ENCODE peak calls at places on chromosomes 3 and 15, in six cellular contexts. One of them, this sample, is unnamed.

GRCh38 chr15:29115093-29115991 is 154.3 kb downstream of the NSMCE3 start:
- DNase-seq in activated T-helper 1 cell treated with Interleukin-2 at 50 U/mL for 16 hours: no peak
- DNase-seq in stimulated activated naive CD8-positive, alpha-beta T cell treated with anti-CD3 and anti-CD28 coated beads, Interleukin-15, Interleukin-2, amounts not matched to agents 100 U/mL and 50 U/mL, for 24 hours: peak
- DNase-seq in EL: no peak
- DNase-seq in RCC 7860: no peak
- DNase-seq in naive thymus-derived CD8-positive, alpha-beta T cell: peak
- DNase-seq in this sample: no peak

GRCh38 chr15:27059610-27060202 is 88.7 kb downstream of the GABRG3 start:
- DNase-seq in activated T-helper 1 cell treated with Interleukin-2 at 50 U/mL for 16 hours: no peak
- DNase-seq in EL: peak
- DNase-seq in naive thymus-derived CD8-positive, alpha-beta T cell: no peak
- DNase-seq in stimulated activated naive CD8-positive, alpha-beta T cell treated with anti-CD3 and anti-CD28 coated beads, Interleukin-15, Interleukin-2, amounts not matched to agents 100 U/mL and 50 U/mL, for 24 hours: peak
- DNase-seq in RCC 7860: peak
- DNase-seq in this sample: peak

GRCh38 chr3:169666501-169667379 is 3.2 kb upstream of the MECOM start:
- DNase-seq in RCC 7860: no peak
- DNase-seq in naive thymus-derived CD8-positive, alpha-beta T cell: no peak
- DNase-seq in EL: no peak
- DNase-seq in activated T-helper 1 cell treated with Interleukin-2 at 50 U/mL for 16 hours: no peak
- DNase-seq in stimulated activated naive CD8-positive, alpha-beta T cell treated with anti-CD3 and anti-CD28 coated beads, Interleukin-15, Interleukin-2, amounts not matched to agents 100 U/mL and 50 U/mL, for 24 hours: no peak
- DNase-seq in this sample: no peak

GRCh38 chr3:159458010-159458409 is 530.6 kb upstream of the IL12A start:
- DNase-seq in stimulated activated naive CD8-positive, alpha-beta T cell treated with anti-CD3 and anti-CD28 coated beads, Interleukin-15, Interleukin-2, amounts not matched to agents 100 U/mL and 50 U/mL, for 24 hours: no peak
- DNase-seq in EL: peak
- DNase-seq in RCC 7860: peak
- DNase-seq in activated T-helper 1 cell treated with Interleukin-2 at 50 U/mL for 16 hours: no peak
- DNase-seq in naive thymus-derived CD8-positive, alpha-beta T cell: no peak
- DNase-seq in this sample: peak

GRCh38 chr3:73718326-73719110 is 93.8 kb upstream of the PDZRN3 start:
- DNase-seq in activated T-helper 1 cell treated with Interleukin-2 at 50 U/mL for 16 hours: no peak
- DNase-seq in stimulated activated naive CD8-positive, alpha-beta T cell treated with anti-CD3 and anti-CD28 coated beads, Interleukin-15, Interleukin-2, amounts not matched to agents 100 U/mL and 50 U/mL, for 24 hours: no peak
- DNase-seq in naive thymus-derived CD8-positive, alpha-beta T cell: no peak
- DNase-seq in EL: peak
- DNase-seq in RCC 7860: no peak
- DNase-seq in this sample: peak

GRCh38 chr3:136604961-136605360 is 147.2 kb downstream of the STAG1 start:
- DNase-seq in stimulated activated naive CD8-positive, alpha-beta T cell treated with anti-CD3 and anti-CD28 coated beads, Interleukin-15, Interleukin-2, amounts not matched to agents 100 U/mL and 50 U/mL, for 24 hours: no peak
- DNase-seq in EL: peak
- DNase-seq in naive thymus-derived CD8-positive, alpha-beta T cell: no peak
- DNase-seq in activated T-helper 1 cell treated with Interleukin-2 at 50 U/mL for 16 hours: no peak
- DNase-seq in RCC 7860: no peak
- DNase-seq in this sample: no peak

GRCh38 chr3:83065861-83066260 is 1304.4 kb upstream of the GBE1 start:
- DNase-seq in stimulated activated naive CD8-positive, alpha-beta T cell treated with anti-CD3 and anti-CD28 coated beads, Interleukin-15, Interleukin-2, amounts not matched to agents 100 U/mL and 50 U/mL, for 24 hours: no peak
- DNase-seq in activated T-helper 1 cell treated with Interleukin-2 at 50 U/mL for 16 hours: no peak
- DNase-seq in RCC 7860: no peak
- DNase-seq in naive thymus-derived CD8-positive, alpha-beta T cell: no peak
- DNase-seq in EL: no peak
- DNase-seq in this sample: peak

GRCh38 chr3:174640932-174641331 is 218.2 kb upstream of the NAALADL2 start:
- DNase-seq in naive thymus-derived CD8-positive, alpha-beta T cell: no peak
- DNase-seq in stimulated activated naive CD8-positive, alpha-beta T cell treated with anti-CD3 and anti-CD28 coated beads, Interleukin-15, Interleukin-2, amounts not matched to agents 100 U/mL and 50 U/mL, for 24 hours: no peak
- DNase-seq in RCC 7860: no peak
- DNase-seq in activated T-helper 1 cell treated with Interleukin-2 at 50 U/mL for 16 hours: no peak
- DNase-seq in EL: no peak
- DNase-seq in this sample: no peak

GRCh38 chr15:69848551-69849231 is 249.0 kb downstream of the TLE3 start:
- DNase-seq in naive thymus-derived CD8-positive, alpha-beta T cell: no peak
- DNase-seq in activated T-helper 1 cell treated with Interleukin-2 at 50 U/mL for 16 hours: no peak
- DNase-seq in EL: peak
- DNase-seq in stimulated activated naive CD8-positive, alpha-beta T cell treated with anti-CD3 and anti-CD28 coated beads, Interleukin-15, Interleukin-2, amounts not matched to agents 100 U/mL and 50 U/mL, for 24 hours: no peak
- DNase-seq in RCC 7860: peak
- DNase-seq in this sample: no peak

GRCh38 chr3:123444023-123444422 is 4.9 kb downstream of the ADCY5 start:
- DNase-seq in naive thymus-derived CD8-positive, alpha-beta T cell: no peak
- DNase-seq in stimulated activated naive CD8-positive, alpha-beta T cell treated with anti-CD3 and anti-CD28 coated beads, Interleukin-15, Interleukin-2, amounts not matched to agents 100 U/mL and 50 U/mL, for 24 hours: no peak
- DNase-seq in activated T-helper 1 cell treated with Interleukin-2 at 50 U/mL for 16 hours: no peak
- DNase-seq in RCC 7860: no peak
- DNase-seq in EL: no peak
- DNase-seq in this sample: no peak

GRCh38 chr15:63800739-63801138 is 33.0 kb downstream of the HERC1 start:
- DNase-seq in stimulated activated naive CD8-positive, alpha-beta T cell treated with anti-CD3 and anti-CD28 coated beads, Interleukin-15, Interleukin-2, amounts not matched to agents 100 U/mL and 50 U/mL, for 24 hours: no peak
- DNase-seq in RCC 7860: no peak
- DNase-seq in naive thymus-derived CD8-positive, alpha-beta T cell: no peak
- DNase-seq in activated T-helper 1 cell treated with Interleukin-2 at 50 U/mL for 16 hours: no peak
- DNase-seq in EL: no peak
- DNase-seq in this sample: no peak

GRCh38 chr3:169931747-169932520 is 20.6 kb downstream of the SAMD7 start:
- DNase-seq in activated T-helper 1 cell treated with Interleukin-2 at 50 U/mL for 16 hours: no peak
- DNase-seq in naive thymus-derived CD8-positive, alpha-beta T cell: no peak
- DNase-seq in EL: no peak
- DNase-seq in RCC 7860: no peak
- DNase-seq in stimulated activated naive CD8-positive, alpha-beta T cell treated with anti-CD3 and anti-CD28 coated beads, Interleukin-15, Interleukin-2, amounts not matched to agents 100 U/mL and 50 U/mL, for 24 hours: no peak
- DNase-seq in this sample: no peak

GRCh38 chr15:53122818-53123217 is 332.7 kb upstream of the ONECUT1 start:
- DNase-seq in naive thymus-derived CD8-positive, alpha-beta T cell: no peak
- DNase-seq in EL: no peak
- DNase-seq in activated T-helper 1 cell treated with Interleukin-2 at 50 U/mL for 16 hours: no peak
- DNase-seq in RCC 7860: no peak
- DNase-seq in stimulated activated naive CD8-positive, alpha-beta T cell treated with anti-CD3 and anti-CD28 coated beads, Interleukin-15, Interleukin-2, amounts not matched to agents 100 U/mL and 50 U/mL, for 24 hours: no peak
- DNase-seq in this sample: no peak

GRCh38 chr3:45273681-45274515 is 47.8 kb upstream of the TMEM158 start:
- DNase-seq in stimulated activated naive CD8-positive, alpha-beta T cell treated with anti-CD3 and anti-CD28 coated beads, Interleukin-15, Interleukin-2, amounts not matched to agents 100 U/mL and 50 U/mL, for 24 hours: no peak
- DNase-seq in RCC 7860: no peak
- DNase-seq in naive thymus-derived CD8-positive, alpha-beta T cell: no peak
- DNase-seq in activated T-helper 1 cell treated with Interleukin-2 at 50 U/mL for 16 hours: no peak
- DNase-seq in EL: peak
- DNase-seq in this sample: no peak

GRCh38 chr3:188282871-188283270 is 128.9 kb downstream of the LPP start:
- DNase-seq in EL: no peak
- DNase-seq in stimulated activated naive CD8-positive, alpha-beta T cell treated with anti-CD3 and anti-CD28 coated beads, Interleukin-15, Interleukin-2, amounts not matched to agents 100 U/mL and 50 U/mL, for 24 hours: no peak
- DNase-seq in activated T-helper 1 cell treated with Interleukin-2 at 50 U/mL for 16 hours: no peak
- DNase-seq in naive thymus-derived CD8-positive, alpha-beta T cell: no peak
- DNase-seq in RCC 7860: no peak
- DNase-seq in this sample: no peak

GRCh38 chr3:52794612-52795099 is at the start of gene ITIH3:
- DNase-seq in naive thymus-derived CD8-positive, alpha-beta T cell: no peak
- DNase-seq in stimulated activated naive CD8-positive, alpha-beta T cell treated with anti-CD3 and anti-CD28 coated beads, Interleukin-15, Interleukin-2, amounts not matched to agents 100 U/mL and 50 U/mL, for 24 hours: no peak
- DNase-seq in activated T-helper 1 cell treated with Interleukin-2 at 50 U/mL for 16 hours: no peak
- DNase-seq in EL: no peak
- DNase-seq in RCC 7860: no peak
- DNase-seq in this sample: no peak

GRCh38 chr3:55658297-55659022 is 171.4 kb upstream of the WNT5A start:
- DNase-seq in RCC 7860: no peak
- DNase-seq in naive thymus-derived CD8-positive, alpha-beta T cell: no peak
- DNase-seq in stimulated activated naive CD8-positive, alpha-beta T cell treated with anti-CD3 and anti-CD28 coated beads, Interleukin-15, Interleukin-2, amounts not matched to agents 100 U/mL and 50 U/mL, for 24 hours: no peak
- DNase-seq in activated T-helper 1 cell treated with Interleukin-2 at 50 U/mL for 16 hours: no peak
- DNase-seq in EL: no peak
- DNase-seq in this sample: no peak

This sample was measured in fibroblast of lung.